ENCODE peak calls at places on chromosomes 13 and 19, in four cellular contexts. C is stimulated activated CD8-positive, alpha-beta memory T cell treated with anti-CD3 and anti-CD28 coated beads, Interleukin-7, amount 100 ng/mL, for 1 hour; O is memory B cell; W is hippocampal formation. H is an unnamed sample.
A peak's percentile ranks its signal among the peaks of the same experiment; 100 is the strongest.

GRCh38 chr13:72514141-72514540 is 213.3 kb downstream of the MZT1 start:
- DNase-seq in O (no peak), W (no peak), C (no peak), H (no peak)

GRCh38 chr13:101242720-101243119 is 173.6 kb downstream of the NALCN start:
- DNase-seq in W (no peak), C (no peak), O (no peak), H (no peak)

GRCh38 chr13:25187596-25187995 is 15.5 kb upstream of the AMER2 start:
- DNase-seq in C (no peak), O (no peak), W (no peak), H (no peak)

GRCh38 chr19:48925240-48925843 is 8.2 kb upstream of the DHDH start:
- DNase-seq in C (no peak), W (no peak), O (no peak), H (no peak)

GRCh38 chr19:58519355-58520256 is at the start of gene ZBTB45:
- DNase-seq in W (peak; percentile 97), O (peak; percentile 90), C (peak; percentile 76), H (peak; percentile 94)

GRCh38 chr19:1042689-1043511 is 3.0 kb downstream of the ABCA7 start:
- DNase-seq in C (no peak), O (no peak), W (no peak), H (no peak)

GRCh38 chr13:63396746-63397145 is 1981.1 kb upstream of the PCDH20 start:
- DNase-seq in W (no peak), C (no peak), O (no peak), H (no peak)

GRCh38 chr13:36815069-36815468 is 4.0 kb upstream of the RFXAP start:
- DNase-seq in C (no peak), W (no peak), O (peak; percentile 7), H (no peak)

GRCh38 chr13:75489502-75490263 is 7.7 kb upstream of the TBC1D4 start:
- DNase-seq in O (no peak), W (no peak), C (no peak), H (no peak)

GRCh38 chr19:40633207-40633606 is 32.0 kb downstream of the LTBP4 start:
- DNase-seq in O (no peak), W (no peak), C (no peak), H (no peak)

GRCh38 chr19:3375221-3376088 is 9.1 kb downstream of the NFIC start:
- DNase-seq in C (no peak), O (no peak), W (peak; percentile 71), H (peak; percentile 70)

GRCh38 chr19:30861896-30862295 is 487.3 kb downstream of the TSHZ3 start:
- DNase-seq in O (no peak), W (no peak), C (no peak), H (no peak)

GRCh38 chr13:44826586-44827350 is 162.5 kb downstream of the NUFIP1 start:
- DNase-seq in W (no peak), O (no peak), C (no peak), H (no peak)

GRCh38 chr13:32821149-32821688 is 195.0 kb upstream of the KL start:
- DNase-seq in W (no peak), O (no peak), C (no peak), H (no peak)

GRCh38 chr19:1067341-1068103 is 555 bp downstream of the ARHGAP45 start:
- DNase-seq in W (no peak), C (no peak), O (peak; percentile 70), H (no peak)

GRCh38 chr13:46179576-46180368 is 2.2 kb downstream of the LCP1 start:
- DNase-seq in W (no peak), C (peak; percentile 56), O (peak; percentile 63), H (no peak)

GRCh38 chr13:107882708-107883560 is 332.4 kb downstream of the LIG4 start:
- DNase-seq in C (no peak), W (no peak), O (no peak), H (no peak)

GRCh38 chr13:65965496-65965895 is 1264.6 kb downstream of the PCDH9 start:
- DNase-seq in W (no peak), C (no peak), O (no peak), H (no peak)

GRCh38 chr19:40366697-40367561 is 18.4 kb downstream of the PLD3 start:
- DNase-seq in C (no peak), W (no peak), O (no peak), H (peak; percentile 56)

GRCh38 chr13:110499621-110500281 is 61.8 kb downstream of the RAB20 start:
- DNase-seq in O (no peak), C (no peak), W (no peak), H (no peak)

GRCh38 chr13:111857846-111858560 is 208.9 kb upstream of the SOX1 start:
- DNase-seq in O (no peak), W (no peak), C (no peak), H (no peak)

GRCh38 chr13:113407103-113407530 is 43.2 kb upstream of the GRTP1 start:
- DNase-seq in O (no peak), C (no peak), W (no peak), H (no peak)

GRCh38 chr19:16365300-16365996 is 40.8 kb downstream of the KLF2 start:
- DNase-seq in W (no peak), C (no peak), O (no peak), H (no peak)

GRCh38 chr19:13796301-13797057 is 1.2 kb downstream of the ZSWIM4 start:
- DNase-seq in C (no peak), W (no peak), O (no peak), H (no peak)

GRCh38 chr13:42215578-42216421 is 56.2 kb upstream of the AKAP11 start:
- DNase-seq in C (no peak), O (no peak), W (peak; percentile 8), H (no peak)

GRCh38 chr19:55670280-55671053 is 4.6 kb upstream of the EPN1 start:
- DNase-seq in W (no peak), C (no peak), O (no peak), H (no peak)

GRCh38 chr19:13209797-13210775 is 59.9 kb downstream of the IER2 start:
- DNase-seq in C (no peak), O (no peak), W (no peak), H (no peak)